ENCODE peak calls at places on chromosomes 4 and X, in nine cellular contexts. One of them, this sample, is unnamed.

GRCh38 chr4:3384771-3385701 is 56.7 kb upstream of the HGFAC start:
- DNase-seq in adipocyte: no peak
- DNase-seq in ovary: no peak
- DNase-seq in T follicular helper cell: no peak
- DNase-seq in stimulated activated naive B cell treated with anti-CD40 and anti-IgM and Interleukin-4, amounts not matched to agents 10 μg/mL and 1 μg/mL and 100 μg/mL, for 72 hours: no peak
- DNase-seq in DMS153: no peak
- DNase-seq in AG04449: no peak
- DNase-seq in GM20000: no peak
- DNase-seq in GM23248: no peak
- DNase-seq in this sample: no peak

GRCh38 chr4:150178161-150178560 is 99.9 kb downstream of the DCLK2 start:
- DNase-seq in T follicular helper cell: no peak
- DNase-seq in ovary: no peak
- DNase-seq in adipocyte: peak
- DNase-seq in DMS153: no peak
- DNase-seq in GM23248: no peak
- DNase-seq in stimulated activated naive B cell treated with anti-CD40 and anti-IgM and Interleukin-4, amounts not matched to agents 10 μg/mL and 1 μg/mL and 100 μg/mL, for 72 hours: no peak
- DNase-seq in AG04449: no peak
- DNase-seq in GM20000: no peak
- DNase-seq in this sample: no peak

GRCh38 chr4:153222790-153223417 is 18.7 kb downstream of the TRIM2 start:
- DNase-seq in stimulated activated naive B cell treated with anti-CD40 and anti-IgM and Interleukin-4, amounts not matched to agents 10 μg/mL and 1 μg/mL and 100 μg/mL, for 72 hours: peak
- DNase-seq in AG04449: no peak
- DNase-seq in T follicular helper cell: no peak
- DNase-seq in DMS153: no peak
- DNase-seq in GM20000: peak
- DNase-seq in adipocyte: peak
- DNase-seq in ovary: peak
- DNase-seq in GM23248: peak
- DNase-seq in this sample: peak

GRCh38 chrX:140342410-140342809 is 162.5 kb downstream of the SOX3 start:
- DNase-seq in DMS153: no peak
- DNase-seq in AG04449: no peak
- DNase-seq in adipocyte: no peak
- DNase-seq in T follicular helper cell: no peak
- DNase-seq in ovary: no peak
- DNase-seq in stimulated activated naive B cell treated with anti-CD40 and anti-IgM and Interleukin-4, amounts not matched to agents 10 μg/mL and 1 μg/mL and 100 μg/mL, for 72 hours: no peak
- DNase-seq in GM23248: no peak
- DNase-seq in GM20000: no peak
- DNase-seq in this sample: no peak

GRCh38 chrX:39307488-39307887 is 506.2 kb downstream of the MID1IP1 start:
- DNase-seq in adipocyte: no peak
- DNase-seq in AG04449: no peak
- DNase-seq in DMS153: no peak
- DNase-seq in ovary: no peak
- DNase-seq in GM20000: no peak
- DNase-seq in stimulated activated naive B cell treated with anti-CD40 and anti-IgM and Interleukin-4, amounts not matched to agents 10 μg/mL and 1 μg/mL and 100 μg/mL, for 72 hours: no peak
- DNase-seq in T follicular helper cell: no peak
- DNase-seq in GM23248: no peak
- DNase-seq in this sample: no peak

GRCh38 chr4:14404730-14405129 is 597.6 kb upstream of the CPEB2 start:
- DNase-seq in GM23248: no peak
- DNase-seq in adipocyte: no peak
- DNase-seq in T follicular helper cell: no peak
- DNase-seq in AG04449: no peak
- DNase-seq in ovary: no peak
- DNase-seq in stimulated activated naive B cell treated with anti-CD40 and anti-IgM and Interleukin-4, amounts not matched to agents 10 μg/mL and 1 μg/mL and 100 μg/mL, for 72 hours: no peak
- DNase-seq in GM20000: no peak
- DNase-seq in DMS153: no peak
- DNase-seq in this sample: no peak

GRCh38 chrX:15790766-15791380 is 589 bp downstream of the ZRSR2 start:
- DNase-seq in T follicular helper cell: no peak
- DNase-seq in ovary: no peak
- DNase-seq in adipocyte: no peak
- DNase-seq in GM20000: peak
- DNase-seq in stimulated activated naive B cell treated with anti-CD40 and anti-IgM and Interleukin-4, amounts not matched to agents 10 μg/mL and 1 μg/mL and 100 μg/mL, for 72 hours: no peak
- DNase-seq in DMS153: no peak
- DNase-seq in AG04449: no peak
- DNase-seq in GM23248: peak
- DNase-seq in this sample: peak

GRCh38 chrX:34656842-34657780 is at the start of gene TMEM47:
- DNase-seq in stimulated activated naive B cell treated with anti-CD40 and anti-IgM and Interleukin-4, amounts not matched to agents 10 μg/mL and 1 μg/mL and 100 μg/mL, for 72 hours: no peak
- DNase-seq in GM23248: peak
- DNase-seq in AG04449: no peak
- DNase-seq in adipocyte: peak
- DNase-seq in GM20000: peak
- DNase-seq in ovary: peak
- DNase-seq in T follicular helper cell: no peak
- DNase-seq in DMS153: peak
- DNase-seq in this sample: peak

GRCh38 chr4:31458813-31459212 is 738.6 kb downstream of the PCDH7 start:
- DNase-seq in adipocyte: peak
- DNase-seq in GM20000: no peak
- DNase-seq in DMS153: no peak
- DNase-seq in ovary: no peak
- DNase-seq in GM23248: no peak
- DNase-seq in AG04449: no peak
- DNase-seq in T follicular helper cell: no peak
- DNase-seq in stimulated activated naive B cell treated with anti-CD40 and anti-IgM and Interleukin-4, amounts not matched to agents 10 μg/mL and 1 μg/mL and 100 μg/mL, for 72 hours: no peak
- DNase-seq in this sample: peak

GRCh38 chrX:70436380-70436779 is 8.3 kb upstream of the DLG3 start:
- DNase-seq in ovary: no peak
- DNase-seq in adipocyte: no peak
- DNase-seq in T follicular helper cell: no peak
- DNase-seq in GM23248: peak
- DNase-seq in DMS153: no peak
- DNase-seq in stimulated activated naive B cell treated with anti-CD40 and anti-IgM and Interleukin-4, amounts not matched to agents 10 μg/mL and 1 μg/mL and 100 μg/mL, for 72 hours: no peak
- DNase-seq in GM20000: no peak
- DNase-seq in AG04449: no peak
- DNase-seq in this sample: no peak

GRCh38 chrX:14529288-14529989 is at the start of gene GLRA2:
- DNase-seq in ovary: peak
- DNase-seq in adipocyte: peak
- DNase-seq in GM20000: peak
- DNase-seq in T follicular helper cell: no peak
- DNase-seq in stimulated activated naive B cell treated with anti-CD40 and anti-IgM and Interleukin-4, amounts not matched to agents 10 μg/mL and 1 μg/mL and 100 μg/mL, for 72 hours: no peak
- DNase-seq in DMS153: no peak
- DNase-seq in GM23248: peak
- DNase-seq in AG04449: no peak
- DNase-seq in this sample: peak

GRCh38 chrX:113422323-113422722 is 581.7 kb upstream of the AMOT start:
- DNase-seq in GM20000: no peak
- DNase-seq in T follicular helper cell: no peak
- DNase-seq in AG04449: no peak
- DNase-seq in ovary: no peak
- DNase-seq in DMS153: no peak
- DNase-seq in GM23248: no peak
- DNase-seq in adipocyte: no peak
- DNase-seq in stimulated activated naive B cell treated with anti-CD40 and anti-IgM and Interleukin-4, amounts not matched to agents 10 μg/mL and 1 μg/mL and 100 μg/mL, for 72 hours: no peak
- DNase-seq in this sample: no peak

GRCh38 chrX:132877954-132878536 is 80.4 kb downstream of the HS6ST2 start:
- DNase-seq in stimulated activated naive B cell treated with anti-CD40 and anti-IgM and Interleukin-4, amounts not matched to agents 10 μg/mL and 1 μg/mL and 100 μg/mL, for 72 hours: no peak
- DNase-seq in T follicular helper cell: no peak
- DNase-seq in adipocyte: no peak
- DNase-seq in DMS153: peak
- DNase-seq in GM20000: no peak
- DNase-seq in GM23248: no peak
- DNase-seq in ovary: no peak
- DNase-seq in AG04449: no peak
- DNase-seq in this sample: no peak

GRCh38 chr4:94995684-94996394 is 238.1 kb downstream of the BMPR1B start:
- DNase-seq in DMS153: no peak
- DNase-seq in stimulated activated naive B cell treated with anti-CD40 and anti-IgM and Interleukin-4, amounts not matched to agents 10 μg/mL and 1 μg/mL and 100 μg/mL, for 72 hours: no peak
- DNase-seq in adipocyte: peak
- DNase-seq in T follicular helper cell: no peak
- DNase-seq in GM20000: no peak
- DNase-seq in GM23248: peak
- DNase-seq in ovary: peak
- DNase-seq in AG04449: no peak
- DNase-seq in this sample: peak

GRCh38 chr4:184961693-184962092 is 56.6 kb upstream of the HELT start:
- DNase-seq in AG04449: no peak
- DNase-seq in T follicular helper cell: no peak
- DNase-seq in GM20000: no peak
- DNase-seq in ovary: no peak
- DNase-seq in GM23248: no peak
- DNase-seq in stimulated activated naive B cell treated with anti-CD40 and anti-IgM and Interleukin-4, amounts not matched to agents 10 μg/mL and 1 μg/mL and 100 μg/mL, for 72 hours: no peak
- DNase-seq in adipocyte: no peak
- DNase-seq in DMS153: peak
- DNase-seq in this sample: no peak

GRCh38 chr4:54548831-54549460 is 108.8 kb upstream of the KIT start:
- DNase-seq in GM23248: no peak
- DNase-seq in ovary: no peak
- DNase-seq in adipocyte: no peak
- DNase-seq in T follicular helper cell: no peak
- DNase-seq in DMS153: no peak
- DNase-seq in GM20000: no peak
- DNase-seq in stimulated activated naive B cell treated with anti-CD40 and anti-IgM and Interleukin-4, amounts not matched to agents 10 μg/mL and 1 μg/mL and 100 μg/mL, for 72 hours: no peak
- DNase-seq in AG04449: no peak
- DNase-seq in this sample: no peak

GRCh38 chrX:3679669-3680068 is 33.8 kb downstream of the PRKX start:
- DNase-seq in ovary: no peak
- DNase-seq in adipocyte: no peak
- DNase-seq in AG04449: no peak
- DNase-seq in T follicular helper cell: no peak
- DNase-seq in stimulated activated naive B cell treated with anti-CD40 and anti-IgM and Interleukin-4, amounts not matched to agents 10 μg/mL and 1 μg/mL and 100 μg/mL, for 72 hours: no peak
- DNase-seq in GM20000: no peak
- DNase-seq in GM23248: no peak
- DNase-seq in DMS153: no peak
- DNase-seq in this sample: no peak

GRCh38 chrX:75603833-75604232 is 81.0 kb upstream of the ZDHHC15 start:
- DNase-seq in DMS153: peak
- DNase-seq in stimulated activated naive B cell treated with anti-CD40 and anti-IgM and Interleukin-4, amounts not matched to agents 10 μg/mL and 1 μg/mL and 100 μg/mL, for 72 hours: no peak
- DNase-seq in T follicular helper cell: no peak
- DNase-seq in GM23248: peak
- DNase-seq in adipocyte: peak
- DNase-seq in GM20000: peak
- DNase-seq in ovary: no peak
- DNase-seq in AG04449: no peak
- DNase-seq in this sample: peak

GRCh38 chrX:22542641-22543040 is 269.9 kb downstream of the CBLL2 start:
- DNase-seq in AG04449: no peak
- DNase-seq in GM23248: peak
- DNase-seq in DMS153: no peak
- DNase-seq in T follicular helper cell: no peak
- DNase-seq in GM20000: no peak
- DNase-seq in adipocyte: peak
- DNase-seq in ovary: no peak
- DNase-seq in stimulated activated naive B cell treated with anti-CD40 and anti-IgM and Interleukin-4, amounts not matched to agents 10 μg/mL and 1 μg/mL and 100 μg/mL, for 72 hours: no peak
- DNase-seq in this sample: peak

GRCh38 chr4:43251760-43252317 is 359.3 kb downstream of the GRXCR1 start:
- DNase-seq in GM23248: peak
- DNase-seq in ovary: no peak
- DNase-seq in stimulated activated naive B cell treated with anti-CD40 and anti-IgM and Interleukin-4, amounts not matched to agents 10 μg/mL and 1 μg/mL and 100 μg/mL, for 72 hours: no peak
- DNase-seq in AG04449: no peak
- DNase-seq in adipocyte: no peak
- DNase-seq in T follicular helper cell: no peak
- DNase-seq in GM20000: no peak
- DNase-seq in DMS153: no peak
- DNase-seq in this sample: no peak

GRCh38 chr4:156824451-156825060 is 147.0 kb downstream of the PDGFC start:
- DNase-seq in GM20000: no peak
- DNase-seq in T follicular helper cell: no peak
- DNase-seq in adipocyte: no peak
- DNase-seq in stimulated activated naive B cell treated with anti-CD40 and anti-IgM and Interleukin-4, amounts not matched to agents 10 μg/mL and 1 μg/mL and 100 μg/mL, for 72 hours: no peak
- DNase-seq in DMS153: no peak
- DNase-seq in AG04449: no peak
- DNase-seq in ovary: no peak
- DNase-seq in GM23248: no peak
- DNase-seq in this sample: no peak

GRCh38 chr4:152771736-152772533 is 7.6 kb downstream of the TIGD4 start:
- DNase-seq in AG04449: no peak
- DNase-seq in stimulated activated naive B cell treated with anti-CD40 and anti-IgM and Interleukin-4, amounts not matched to agents 10 μg/mL and 1 μg/mL and 100 μg/mL, for 72 hours: no peak
- DNase-seq in T follicular helper cell: no peak
- DNase-seq in GM20000: peak
- DNase-seq in GM23248: no peak
- DNase-seq in adipocyte: no peak
- DNase-seq in DMS153: no peak
- DNase-seq in ovary: no peak
- DNase-seq in this sample: no peak

GRCh38 chr4:38190717-38191178 is 230.6 kb downstream of the PTTG2 start:
- DNase-seq in GM20000: no peak
- DNase-seq in ovary: peak
- DNase-seq in stimulated activated naive B cell treated with anti-CD40 and anti-IgM and Interleukin-4, amounts not matched to agents 10 μg/mL and 1 μg/mL and 100 μg/mL, for 72 hours: no peak
- DNase-seq in GM23248: peak
- DNase-seq in DMS153: no peak
- DNase-seq in adipocyte: peak
- DNase-seq in AG04449: peak
- DNase-seq in T follicular helper cell: no peak
- DNase-seq in this sample: peak

GRCh38 chrX:2374086-2374485 is 126.7 kb downstream of the DHRSX start:
- DNase-seq in stimulated activated naive B cell treated with anti-CD40 and anti-IgM and Interleukin-4, amounts not matched to agents 10 μg/mL and 1 μg/mL and 100 μg/mL, for 72 hours: no peak
- DNase-seq in DMS153: no peak
- DNase-seq in T follicular helper cell: no peak
- DNase-seq in AG04449: peak
- DNase-seq in ovary: no peak
- DNase-seq in adipocyte: peak
- DNase-seq in GM23248: peak
- DNase-seq in GM20000: no peak
- DNase-seq in this sample: peak

GRCh38 chr4:177047070-177047850 is 254.5 kb upstream of the VEGFC start:
- DNase-seq in ovary: peak
- DNase-seq in GM20000: peak
- DNase-seq in GM23248: peak
- DNase-seq in adipocyte: peak
- DNase-seq in stimulated activated naive B cell treated with anti-CD40 and anti-IgM and Interleukin-4, amounts not matched to agents 10 μg/mL and 1 μg/mL and 100 μg/mL, for 72 hours: peak
- DNase-seq in T follicular helper cell: peak
- DNase-seq in AG04449: peak
- DNase-seq in DMS153: peak
- DNase-seq in this sample: peak

GRCh38 chr4:13902141-13902540 is 274.6 kb upstream of the BOD1L1 start:
- DNase-seq in ovary: no peak
- DNase-seq in GM23248: peak
- DNase-seq in GM20000: no peak
- DNase-seq in AG04449: no peak
- DNase-seq in stimulated activated naive B cell treated with anti-CD40 and anti-IgM and Interleukin-4, amounts not matched to agents 10 μg/mL and 1 μg/mL and 100 μg/mL, for 72 hours: no peak
- DNase-seq in DMS153: no peak
- DNase-seq in adipocyte: no peak
- DNase-seq in T follicular helper cell: no peak
- DNase-seq in this sample: no peak

GRCh38 chrX:39903343-39903742 is 194.4 kb downstream of the BCOR start:
- DNase-seq in adipocyte: peak
- DNase-seq in GM20000: no peak
- DNase-seq in AG04449: peak
- DNase-seq in DMS153: no peak
- DNase-seq in ovary: no peak
- DNase-seq in stimulated activated naive B cell treated with anti-CD40 and anti-IgM and Interleukin-4, amounts not matched to agents 10 μg/mL and 1 μg/mL and 100 μg/mL, for 72 hours: no peak
- DNase-seq in GM23248: peak
- DNase-seq in T follicular helper cell: no peak
- DNase-seq in this sample: peak

GRCh38 chr4:65924843-65925242 is 254.6 kb upstream of the EPHA5 start:
- DNase-seq in AG04449: no peak
- DNase-seq in DMS153: no peak
- DNase-seq in adipocyte: no peak
- DNase-seq in T follicular helper cell: no peak
- DNase-seq in GM20000: no peak
- DNase-seq in stimulated activated naive B cell treated with anti-CD40 and anti-IgM and Interleukin-4, amounts not matched to agents 10 μg/mL and 1 μg/mL and 100 μg/mL, for 72 hours: no peak
- DNase-seq in ovary: no peak
- DNase-seq in GM23248: no peak
- DNase-seq in this sample: no peak

This sample was measured in GM03348.